ENCODE peak calls at places on chromosomes 6 and 20, in six cellular contexts. One of them, this sample, is unnamed.

GRCh38 chr6:18327621-18328548 is 59.3 kb upstream of the RNF144B start:
- DNase-seq in T47D: no peak
- DNase-seq in K562: peak; percentile 29
- DNase-seq in HepG2: no peak
- DNase-seq in SK-N-SH: no peak
- DNase-seq in HCT116: no peak
- DNase-seq in this sample: no peak

GRCh38 chr20:40654876-40655275 is 34.2 kb downstream of the MAFB start:
- DNase-seq in SK-N-SH: no peak
- DNase-seq in T47D: no peak
- DNase-seq in HepG2: no peak
- DNase-seq in HCT116: no peak
- DNase-seq in K562: no peak
- DNase-seq in this sample: no peak

GRCh38 chr20:33318096-33318429 is 35.0 kb downstream of the BPIFB1 start:
- DNase-seq in HepG2: no peak
- DNase-seq in SK-N-SH: no peak
- DNase-seq in HCT116: no peak
- DNase-seq in T47D: no peak
- DNase-seq in K562: no peak
- DNase-seq in this sample: no peak

GRCh38 chr6:97626586-97627441 is 343.8 kb upstream of the MMS22L start:
- DNase-seq in T47D: peak; percentile 0
- DNase-seq in HepG2: no peak
- DNase-seq in K562: no peak
- DNase-seq in SK-N-SH: no peak
- DNase-seq in HCT116: no peak
- DNase-seq in this sample: no peak

GRCh38 chr6:121592261-121592935 is 157.0 kb downstream of the GJA1 start:
- DNase-seq in HCT116: no peak
- DNase-seq in SK-N-SH: no peak
- DNase-seq in K562: no peak
- DNase-seq in HepG2: no peak
- DNase-seq in T47D: no peak
- DNase-seq in this sample: no peak

GRCh38 chr6:110103260-110103659 is 76.2 kb downstream of the WASF1 start:
- DNase-seq in T47D: no peak
- DNase-seq in K562: no peak
- DNase-seq in HCT116: no peak
- DNase-seq in HepG2: no peak
- DNase-seq in SK-N-SH: no peak
- DNase-seq in this sample: no peak

GRCh38 chr6:132289761-132290160 is 111.5 kb downstream of the MOXD1 start:
- DNase-seq in HepG2: no peak
- DNase-seq in K562: no peak
- DNase-seq in HCT116: no peak
- DNase-seq in SK-N-SH: no peak
- DNase-seq in T47D: no peak
- DNase-seq in this sample: no peak

GRCh38 chr20:36519944-36520343 is 21.4 kb upstream of the MYL9 start:
- DNase-seq in SK-N-SH: no peak
- DNase-seq in HepG2: no peak
- DNase-seq in T47D: no peak
- DNase-seq in K562: no peak
- DNase-seq in HCT116: no peak
- DNase-seq in this sample: no peak

GRCh38 chr6:31473780-31474725 is 23.9 kb upstream of the MICB start:
- DNase-seq in K562: no peak
- DNase-seq in SK-N-SH: no peak
- DNase-seq in HepG2: no peak
- DNase-seq in HCT116: no peak
- DNase-seq in T47D: no peak
- DNase-seq in this sample: no peak

GRCh38 chr20:45358282-45359068 is 4.5 kb upstream of the SYS1 start:
- DNase-seq in SK-N-SH: no peak
- DNase-seq in HCT116: no peak
- DNase-seq in HepG2: peak; percentile 64
- DNase-seq in T47D: no peak
- DNase-seq in K562: no peak
- DNase-seq in this sample: no peak

GRCh38 chr6:10801224-10801848 is 37.0 kb downstream of the MAK start:
- DNase-seq in K562: peak; percentile 85
- DNase-seq in SK-N-SH: peak; percentile 78
- DNase-seq in HCT116: peak; percentile 28
- DNase-seq in HepG2: peak; percentile 67
- DNase-seq in T47D: peak; percentile 69
- DNase-seq in this sample: no peak

GRCh38 chr6:132813173-132813856 is 1.1 kb upstream of the RPS12 start:
- DNase-seq in SK-N-SH: no peak
- DNase-seq in HCT116: no peak
- DNase-seq in K562: peak; percentile 37
- DNase-seq in T47D: no peak
- DNase-seq in HepG2: peak; percentile 57
- DNase-seq in this sample: no peak

GRCh38 chr6:99187429-99187828 is 162.0 kb downstream of the FAXC start:
- DNase-seq in SK-N-SH: no peak
- DNase-seq in T47D: no peak
- DNase-seq in HepG2: no peak
- DNase-seq in K562: no peak
- DNase-seq in HCT116: no peak
- DNase-seq in this sample: no peak

GRCh38 chr6:69780585-69781178 is 16.1 kb downstream of the LMBRD1 start:
- DNase-seq in HCT116: no peak
- DNase-seq in T47D: no peak
- DNase-seq in HepG2: peak; percentile 73
- DNase-seq in SK-N-SH: no peak
- DNase-seq in K562: no peak
- DNase-seq in this sample: no peak

GRCh38 chr6:69179681-69180080 is 544.6 kb downstream of the ADGRB3 start:
- DNase-seq in SK-N-SH: no peak
- DNase-seq in HepG2: peak; percentile 4
- DNase-seq in HCT116: no peak
- DNase-seq in T47D: no peak
- DNase-seq in K562: no peak
- DNase-seq in this sample: no peak

GRCh38 chr6:168865-169455 is 123.3 kb upstream of the DUSP22 start:
- DNase-seq in K562: no peak
- DNase-seq in HCT116: peak; percentile 38
- DNase-seq in T47D: peak; percentile 36
- DNase-seq in SK-N-SH: peak; percentile 42
- DNase-seq in HepG2: peak; percentile 59
- DNase-seq in this sample: no peak

GRCh38 chr6:43054206-43054943 is 724 bp upstream of the CUL7 start:
- DNase-seq in HepG2: no peak
- DNase-seq in SK-N-SH: peak; percentile 50
- DNase-seq in T47D: no peak
- DNase-seq in K562: no peak
- DNase-seq in HCT116: no peak
- DNase-seq in this sample: no peak

GRCh38 chr6:43052225-43052841 is 1.3 kb downstream of the CUL7 start:
- DNase-seq in K562: no peak
- DNase-seq in T47D: no peak
- DNase-seq in HCT116: no peak
- DNase-seq in SK-N-SH: no peak
- DNase-seq in HepG2: no peak
- DNase-seq in this sample: no peak

GRCh38 chr6:43050981-43051380 is 2.7 kb downstream of the CUL7 start:
- DNase-seq in SK-N-SH: no peak
- DNase-seq in HepG2: no peak
- DNase-seq in T47D: no peak
- DNase-seq in HCT116: no peak
- DNase-seq in K562: no peak
- DNase-seq in this sample: no peak

GRCh38 chr6:43053545-43054205 is at the start of gene CUL7:
- DNase-seq in K562: peak; percentile 96
- DNase-seq in HepG2: peak; percentile 91
- DNase-seq in HCT116: peak; percentile 86
- DNase-seq in T47D: peak; percentile 98
- DNase-seq in SK-N-SH: peak; percentile 98
- DNase-seq in this sample: peak; percentile 73

DNA sequence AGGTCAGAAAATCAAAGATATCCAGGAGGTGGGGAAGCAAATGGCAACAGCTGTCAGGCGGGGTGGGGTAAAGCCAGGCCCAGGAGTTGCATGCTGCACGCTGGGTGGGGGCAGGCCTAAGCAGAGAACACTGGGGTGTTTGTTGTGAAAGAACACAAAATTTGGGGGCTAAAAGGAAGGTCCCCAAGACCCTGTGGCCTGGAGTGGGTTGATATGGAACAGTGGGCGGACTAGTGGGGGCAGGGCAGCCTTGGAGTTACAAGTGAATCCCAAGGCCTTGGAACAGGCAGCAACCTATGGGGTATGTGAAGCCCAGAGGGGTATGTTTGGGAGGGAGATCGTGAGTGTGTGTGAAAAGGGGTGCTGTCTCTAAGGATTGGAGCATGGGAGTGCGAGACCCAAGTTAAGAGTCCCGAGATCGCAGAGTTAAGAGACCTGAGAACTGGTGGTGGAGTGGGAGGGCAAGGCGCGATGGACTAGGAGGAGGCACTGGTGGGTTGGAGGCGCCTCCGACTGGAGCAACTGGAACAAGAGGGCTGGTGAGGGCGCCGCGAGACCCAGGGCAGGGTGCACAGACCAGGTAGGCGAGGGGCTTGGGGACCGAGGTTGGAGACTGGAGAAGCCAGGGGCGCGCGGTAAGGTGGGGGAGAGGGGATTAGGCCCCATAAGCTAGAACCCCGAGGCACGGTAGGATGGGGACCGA is 658 bp downstream of the CUL7 start:
- DNase-seq in K562: no peak
- DNase-seq in HepG2: no peak
- DNase-seq in HCT116: no peak
- DNase-seq in SK-N-SH: no peak
- DNase-seq in T47D: no peak
- DNase-seq in this sample: no peak
- TF ChIP-seq JUND in K562: no peak
- TF ChIP-seq JUND in HepG2: no peak
- TF ChIP-seq JUND in HCT116: no peak
- TF ChIP-seq JUND in SK-N-SH: no peak
- TF ChIP-seq JUND in T47D: no peak
- TF ChIP-seq JUND in this sample: no peak

DNA sequence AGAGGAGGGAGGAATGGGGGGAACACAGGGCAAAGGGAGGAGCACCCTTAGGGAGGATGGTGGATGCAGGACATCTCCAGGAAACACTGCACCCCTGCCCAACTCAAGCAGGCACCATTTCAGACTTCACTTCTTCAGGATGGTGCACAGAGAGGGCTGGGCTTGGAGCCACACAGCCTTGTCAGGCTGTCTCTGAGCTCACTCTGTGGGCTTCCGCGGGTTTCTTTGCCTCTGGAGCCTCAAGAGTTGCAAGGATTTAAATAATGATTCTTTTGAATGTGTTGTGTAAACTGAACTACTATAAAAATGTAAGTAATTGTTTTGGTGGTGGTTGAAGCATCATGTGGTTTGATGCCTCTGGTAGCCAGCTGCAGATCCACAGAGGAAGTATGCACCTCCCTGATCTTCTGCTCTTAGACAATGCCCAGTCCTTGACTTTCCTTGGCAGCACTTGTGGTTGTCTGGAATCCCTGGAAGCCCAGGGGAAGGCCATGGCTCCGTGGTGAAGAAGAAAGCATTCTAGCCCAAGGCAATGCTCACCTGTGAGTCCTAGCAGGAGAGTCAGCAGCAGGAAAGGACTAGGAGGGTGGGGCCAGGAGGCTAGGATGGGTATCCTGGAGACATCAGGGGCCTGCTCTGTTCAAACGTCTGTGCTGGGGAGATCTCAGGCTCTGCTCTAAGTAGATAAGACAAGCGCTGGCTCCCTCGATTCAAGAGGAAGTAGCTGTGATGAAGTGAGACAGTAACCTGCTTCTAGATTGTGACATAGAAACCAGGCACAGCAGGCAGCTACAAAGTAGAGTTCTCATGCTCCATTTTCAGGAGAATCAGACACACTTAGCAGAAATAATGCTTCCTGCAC is 50.2 kb upstream of the SIRPG start:
- DNase-seq in SK-N-SH: no peak
- DNase-seq in K562: peak; percentile 10
- DNase-seq in HepG2: no peak
- DNase-seq in T47D: no peak
- DNase-seq in HCT116: no peak
- DNase-seq in this sample: no peak
- TF ChIP-seq JUND in SK-N-SH: no peak
- TF ChIP-seq JUND in K562: no peak
- TF ChIP-seq JUND in HepG2: no peak
- TF ChIP-seq JUND in T47D: no peak
- TF ChIP-seq JUND in HCT116: no peak
- TF ChIP-seq JUND in this sample: no peak

DNA sequence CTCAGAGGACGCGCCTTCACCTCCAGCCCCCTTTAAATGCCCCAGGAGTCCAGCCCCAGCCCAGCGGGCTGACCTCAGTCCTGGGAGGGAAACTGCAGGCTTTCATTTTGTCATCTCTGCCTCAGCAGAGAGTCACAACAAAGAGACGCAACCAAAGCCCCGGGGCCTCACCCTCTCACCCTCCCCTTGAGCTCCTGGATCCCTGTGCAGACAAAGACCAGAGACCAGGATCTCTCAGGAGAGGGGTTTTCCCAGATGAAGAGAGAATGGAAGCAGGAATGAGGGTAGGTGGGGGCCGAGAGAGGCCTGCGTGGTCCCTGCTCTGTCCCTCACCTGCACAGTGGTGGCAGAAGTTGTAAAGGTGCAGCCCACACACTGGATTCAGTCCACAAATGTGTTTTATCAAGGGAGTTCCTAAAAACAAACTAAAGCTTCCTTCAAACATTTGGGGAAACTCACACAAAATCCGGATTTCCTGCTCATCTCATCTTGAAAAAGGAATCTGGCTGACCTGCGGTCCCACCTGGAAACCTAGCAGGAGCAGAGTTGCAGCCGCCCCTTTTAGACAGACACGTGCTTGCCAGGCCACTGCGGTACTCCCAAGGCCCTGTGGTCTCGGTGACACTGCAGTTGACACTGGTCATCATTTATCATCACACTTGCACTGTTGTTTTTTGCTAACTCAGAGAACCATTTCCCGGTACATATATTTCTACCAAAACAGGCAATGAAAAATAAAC is 27.1 kb downstream of the PTGIS start:
- DNase-seq in SK-N-SH: no peak
- DNase-seq in T47D: no peak
- DNase-seq in HCT116: no peak
- DNase-seq in K562: no peak
- DNase-seq in HepG2: no peak
- DNase-seq in this sample: no peak
- TF ChIP-seq JUND in SK-N-SH: no peak
- TF ChIP-seq JUND in T47D: no peak
- TF ChIP-seq JUND in HCT116: no peak
- TF ChIP-seq JUND in K562: no peak
- TF ChIP-seq JUND in HepG2: no peak
- TF ChIP-seq JUND in this sample: no peak

DNA sequence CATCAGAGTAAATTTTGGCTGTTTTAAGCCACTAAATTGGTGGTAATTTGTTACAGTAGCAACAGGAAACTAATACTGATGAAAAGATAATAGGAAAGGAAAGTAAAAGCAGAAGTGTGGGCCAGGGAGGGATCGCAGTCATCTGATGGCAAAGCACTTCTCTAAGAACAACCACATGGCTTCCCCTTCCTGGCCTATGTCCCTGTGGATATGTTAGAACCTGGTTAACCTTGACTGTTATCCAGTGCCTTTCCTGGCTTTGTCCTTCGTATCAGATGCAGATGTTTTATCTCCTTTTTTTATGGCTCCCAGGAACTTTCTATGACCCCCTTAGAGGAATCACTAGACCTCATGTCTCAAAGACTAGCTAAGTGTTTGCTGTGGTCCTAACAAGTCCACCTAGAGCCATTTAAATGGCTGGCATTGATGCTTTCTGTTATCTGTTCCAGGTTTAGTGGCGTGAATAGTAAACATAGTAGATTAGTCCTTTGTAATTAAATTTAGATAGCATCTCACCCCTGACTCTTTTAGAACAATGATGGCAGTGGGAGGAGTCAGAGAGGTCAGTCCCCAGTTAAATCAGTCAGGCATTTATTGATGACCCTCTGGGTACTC is 79.2 kb upstream of the PHACTR2 start:
- DNase-seq in K562: no peak
- DNase-seq in SK-N-SH: no peak
- DNase-seq in HepG2: no peak
- DNase-seq in T47D: no peak
- DNase-seq in HCT116: no peak
- DNase-seq in this sample: no peak
- TF ChIP-seq JUND in K562: no peak
- TF ChIP-seq JUND in SK-N-SH: no peak
- TF ChIP-seq JUND in HepG2: no peak
- TF ChIP-seq JUND in T47D: no peak
- TF ChIP-seq JUND in HCT116: no peak
- TF ChIP-seq JUND in this sample: no peak